ENCODE peak calls at places on chromosomes 7 and 10, in five cellular contexts. C is endothelial cell, X is activated B cell treated with CpG ODN at 0.5 μM for 24 hours, H is body of pancreas, M is psoas muscle. I is an unnamed sample.
A peak's percentile ranks its signal among the peaks of the same experiment; 100 is the strongest.

GRCh38 chr7:45702751-45703150 is 128.6 kb downstream of the ADCY1 start:
- DNase-seq in M (no peak), X (peak; percentile 4), H (peak; percentile 6), C (no peak), I (no peak)

GRCh38 chr10:94630017-94630688 is 53.4 kb upstream of the CYP2C18 start:
- DNase-seq in C (no peak), M (no peak), H (no peak), X (no peak), I (no peak)

GRCh38 chr10:126690534-126690933 is 20.0 kb upstream of the C10orf90 start:
- DNase-seq in X (no peak), C (no peak), M (no peak), H (no peak), I (no peak)

GRCh38 chr10:81068446-81068845 is 530.7 kb downstream of the SH2D4B start:
- DNase-seq in C (no peak), M (no peak), X (no peak), H (no peak), I (no peak)

GRCh38 chr10:34528320-34528719 is 286.8 kb downstream of the PARD3 start:
- DNase-seq in X (no peak), M (no peak), C (no peak), H (no peak), I (peak; percentile 60)

GRCh38 chr10:36114913-36115312 is 472.8 kb upstream of the FZD8 start:
- DNase-seq in C (no peak), X (no peak), M (no peak), H (no peak), I (no peak)

GRCh38 chr7:18495412-18496335 is at the start of gene HDAC9:
- DNase-seq in X (peak; percentile 33), H (no peak), C (no peak), M (peak; percentile 56), I (no peak)

GRCh38 chr10:16809074-16809718 is 8.0 kb downstream of the RSU1 start:
- DNase-seq in X (no peak), M (no peak), C (peak; percentile 66), H (no peak), I (peak; percentile 55)

GRCh38 chr7:22723171-22723601 is 3.8 kb upstream of the IL6 start:
- DNase-seq in H (peak; percentile 62), M (peak; percentile 79), C (no peak), X (no peak), I (no peak)

GRCh38 chr10:67837519-67838314 is at the start of gene DNAJC12:
- DNase-seq in M (no peak), H (no peak), X (no peak), C (no peak), I (no peak)

DNA sequence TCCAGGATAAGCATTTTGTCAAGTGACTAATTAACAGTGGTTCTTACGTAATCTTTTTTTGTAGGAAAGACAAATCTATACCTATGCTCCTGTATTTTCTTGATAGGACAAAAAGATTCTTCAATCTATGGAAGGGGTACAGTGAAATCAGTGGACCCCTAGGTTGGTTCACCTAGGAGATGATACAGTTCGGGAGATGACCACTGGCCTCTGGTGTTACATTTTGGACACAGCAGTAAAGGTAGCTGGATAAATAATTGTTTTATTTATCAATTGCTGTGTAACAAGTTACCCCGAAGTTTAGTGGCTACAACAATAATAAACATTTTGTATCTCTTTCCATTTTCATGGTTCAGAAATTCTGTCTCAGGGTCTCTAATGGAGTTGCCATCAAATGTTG is 288.2 kb upstream of the MAGI2 start:
- DNase-seq in M (no peak), C (peak; percentile 18), X (no peak), H (no peak), I (no peak)
- TF ChIP-seq CTCF in M (no peak), C (peak; percentile 49), X (no peak), H (no peak), I (no peak)

DNA sequence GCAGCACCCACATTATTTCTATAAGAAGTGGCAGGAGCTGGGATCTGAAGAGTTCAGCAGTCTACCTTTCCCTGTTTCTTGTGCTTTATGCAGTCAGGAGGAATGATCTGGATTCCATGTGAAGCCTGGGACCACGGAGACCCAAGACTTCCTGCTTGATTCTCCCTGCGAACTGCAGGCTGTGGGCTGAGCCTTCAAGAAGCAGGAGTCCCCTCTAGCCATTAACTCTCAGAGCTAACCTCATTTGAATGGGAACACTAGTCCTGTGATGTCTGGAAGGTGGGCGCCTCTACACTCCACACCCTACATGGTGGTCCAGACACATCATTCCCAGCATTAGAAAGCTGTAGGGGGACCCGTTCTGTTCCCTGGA is 874 bp upstream of the RBP3 start:
- DNase-seq in H (no peak), C (no peak), X (no peak), M (peak; percentile 15), I (no peak)
- TF ChIP-seq CTCF in H (no peak), C (no peak), X (no peak), M (no peak), I (no peak)

GRCh38 chr10:118625504-118625903 is 30.1 kb upstream of the PRLHR start:
- DNase-seq in C (no peak), X (no peak), H (no peak), M (no peak), I (no peak)

GRCh38 chr10:118624747-118625146 is 29.3 kb upstream of the PRLHR start:
- DNase-seq in X (no peak), H (no peak), C (no peak), M (no peak), I (no peak)

GRCh38 chr10:118628397-118628796 is 32.9 kb upstream of the PRLHR start:
- DNase-seq in H (no peak), X (no peak), C (no peak), M (no peak), I (no peak)

GRCh38 chr10:118626953-118627352 is 31.5 kb upstream of the PRLHR start:
- DNase-seq in M (no peak), C (no peak), H (no peak), X (no peak), I (no peak)

GRCh38 chr10:118629211-118629610 is 33.8 kb upstream of the PRLHR start:
- DNase-seq in X (no peak), C (no peak), H (no peak), M (no peak), I (no peak)
- TF ChIP-seq CTCF in X (no peak), C (no peak), H (no peak), M (no peak), I (no peak)

GRCh38 chr10:123755061-123755460 is 88.9 kb downstream of the GPR26 start:
- DNase-seq in H (no peak), X (no peak), C (no peak), M (no peak), I (no peak)
- TF ChIP-seq CTCF in H (no peak), X (no peak), C (no peak), M (no peak), I (no peak)

DNA sequence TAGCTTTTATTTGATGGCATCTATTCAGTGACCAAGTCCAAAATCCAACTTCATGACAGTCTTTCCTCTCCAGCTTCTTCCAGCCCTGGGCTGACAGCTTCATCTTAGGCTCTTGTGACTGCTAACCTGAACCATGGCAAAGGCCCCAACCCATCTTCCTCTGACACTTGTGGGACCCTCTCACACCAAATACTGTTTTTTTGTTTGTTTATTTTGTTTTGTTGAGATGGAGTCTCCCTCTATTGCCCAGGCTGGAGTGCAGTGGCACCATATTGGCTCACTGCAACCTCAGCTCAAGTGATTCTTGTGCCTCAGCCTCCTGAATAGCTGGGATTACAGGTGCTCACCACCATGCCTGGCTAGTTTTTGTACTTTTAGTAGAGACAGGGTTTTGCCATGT is 265.2 kb downstream of the GATA3 start:
- DNase-seq in M (no peak), X (no peak), H (no peak), C (no peak), I (no peak)
- TF ChIP-seq CTCF in M (no peak), X (no peak), H (no peak), C (no peak), I (no peak)